ENCODE peak calls at places on chromosomes 11 and 22, in ten cellular contexts. Z is neuronal stem cell; I is midbrain; G is activated CD8-positive, alpha-beta memory T cell treated with anti-CD3 and anti-CD28 coated beads for 48 hours; P is GDM1; N is effector CD4-positive, alpha-beta T cell; K is esophagus squamous epithelium; T is HT1080; E is T-helper 2 cell; X is 8988T. H is an unnamed sample.

GRCh38 chr11:59706518-59707285 is 6.9 kb downstream of the OR10V1 start:
- DNase-seq in Z (no peak), I (no peak), G (no peak), P (peak; percentile 80), N (no peak), K (no peak), T (peak; percentile 96), E (peak; percentile 10), X (peak; percentile 26), H (peak; percentile 44)

GRCh38 chr11:88552377-88553029 is 215.0 kb upstream of the CTSC start:
- DNase-seq in Z (peak; percentile 12), I (peak; percentile 3), G (peak; percentile 20), P (peak; percentile 33), N (peak; percentile 29), K (no peak), T (peak; percentile 51), E (peak; percentile 71), X (no peak), H (peak; percentile 74)

GRCh38 chr22:50303515-50303847 is 4.0 kb downstream of the PLXNB2 start:
- DNase-seq in Z (no peak), I (no peak), G (no peak), P (no peak), N (no peak), K (no peak), T (no peak), E (no peak), X (no peak), H (no peak)

GRCh38 chr11:59283825-59284772 is 71.4 kb upstream of the MPEG1 start:
- DNase-seq in Z (peak; percentile 30), I (peak; percentile 59), G (no peak), P (peak; percentile 52), N (peak; percentile 27), K (no peak), T (peak; percentile 34), E (peak; percentile 61), X (no peak), H (peak; percentile 67)

GRCh38 chr22:43740587-43741270 is 71.4 kb downstream of the EFCAB6 start:
- DNase-seq in Z (no peak), I (no peak), G (no peak), P (no peak), N (no peak), K (no peak), T (no peak), E (no peak), X (no peak), H (no peak)

GRCh38 chr11:110337570-110338193 is 41.3 kb upstream of the RDX start:
- DNase-seq in Z (no peak), I (no peak), G (no peak), P (no peak), N (no peak), K (no peak), T (peak; percentile 81), E (peak; percentile 51), X (no peak), H (peak; percentile 11)

GRCh38 chr22:49156662-49157285 is 670.9 kb downstream of the BRD1 start:
- DNase-seq in Z (no peak), I (no peak), G (no peak), P (no peak), N (no peak), K (no peak), T (no peak), E (no peak), X (no peak), H (no peak)

GRCh38 chr11:7548659-7549283 is 35.0 kb downstream of the PPFIBP2 start:
- DNase-seq in Z (no peak), I (no peak), G (no peak), P (no peak), N (no peak), K (no peak), T (no peak), E (peak; percentile 34), X (peak; percentile 40), H (peak; percentile 43)

GRCh38 chr11:94544832-94545640 is 1.3 kb downstream of the FUT4 start:
- DNase-seq in Z (peak; percentile 11), I (no peak), G (no peak), P (no peak), N (no peak), K (no peak), T (no peak), E (no peak), X (peak; percentile 50), H (no peak)

GRCh38 chr22:20998411-20999336 is 3.2 kb downstream of the THAP7 start:
- DNase-seq in Z (no peak), I (no peak), G (no peak), P (no peak), N (no peak), K (no peak), T (no peak), E (no peak), X (no peak), H (no peak)

GRCh38 chr11:32809313-32809712 is 14.9 kb upstream of the CCDC73 start:
- DNase-seq in Z (peak; percentile 59), I (peak; percentile 74), G (peak; percentile 8), P (peak; percentile 62), N (no peak), K (no peak), T (peak; percentile 79), E (peak; percentile 72), X (peak; percentile 45), H (peak; percentile 82)

GRCh38 chr11:17076517-17077239 is 789 bp downstream of the RPS13 start:
- DNase-seq in Z (no peak), I (no peak), G (no peak), P (no peak), N (no peak), K (no peak), T (no peak), E (peak; percentile 33), X (no peak), H (no peak)

GRCh38 chr11:129911298-129911697 is 15.9 kb upstream of the NFRKB start:
- DNase-seq in Z (no peak), I (no peak), G (no peak), P (peak; percentile 9), N (no peak), K (no peak), T (peak; percentile 65), E (no peak), X (no peak), H (no peak)

GRCh38 chr11:44866301-44866700 is 84.4 kb downstream of the TP53I11 start:
- DNase-seq in Z (no peak), I (no peak), G (no peak), P (no peak), N (no peak), K (no peak), T (no peak), E (no peak), X (no peak), H (no peak)

GRCh38 chr11:62504158-62504973 is 42.2 kb downstream of the AHNAK start:
- DNase-seq in Z (peak; percentile 27), I (no peak), G (no peak), P (no peak), N (no peak), K (no peak), T (no peak), E (no peak), X (no peak), H (no peak)

GRCh38 chr11:103798456-103798855 is 238.0 kb upstream of the DDI1 start:
- DNase-seq in Z (no peak), I (no peak), G (no peak), P (no peak), N (no peak), K (no peak), T (no peak), E (no peak), X (no peak), H (no peak)

GRCh38 chr11:76238551-76238950 is 32.2 kb upstream of the WNT11 start:
- DNase-seq in Z (no peak), I (no peak), G (no peak), P (no peak), N (no peak), K (no peak), T (no peak), E (no peak), X (no peak), H (no peak)

GRCh38 chr11:2825886-2826678 is 59.5 kb downstream of the CDKN1C start:
- DNase-seq in Z (peak; percentile 32), I (peak; percentile 29), G (no peak), P (no peak), N (no peak), K (no peak), T (peak; percentile 88), E (no peak), X (peak; percentile 90), H (peak; percentile 94)

GRCh38 chr11:133823211-133823610 is 22.1 kb downstream of the SPATA19 start:
- DNase-seq in Z (no peak), I (no peak), G (no peak), P (no peak), N (no peak), K (no peak), T (no peak), E (no peak), X (no peak), H (no peak)

GRCh38 chr22:36977947-36978660 is 41.1 kb downstream of the TST start:
- DNase-seq in Z (peak; percentile 80), I (peak; percentile 90), G (peak; percentile 73), P (peak; percentile 65), N (peak; percentile 89), K (peak; percentile 42), T (peak; percentile 69), E (peak; percentile 90), X (peak; percentile 73), H (peak; percentile 87)

GRCh38 chr11:129828301-129828836 is 12.7 kb downstream of the TMEM45B start:
- DNase-seq in Z (no peak), I (no peak), G (no peak), P (no peak), N (no peak), K (no peak), T (no peak), E (no peak), X (no peak), H (peak; percentile 81)

GRCh38 chr22:19661156-19661555 is 53.1 kb upstream of the SEPTIN5 start:
- DNase-seq in Z (no peak), I (no peak), G (no peak), P (no peak), N (no peak), K (no peak), T (no peak), E (no peak), X (no peak), H (no peak)

GRCh38 chr22:46934746-46935491 is 172.5 kb downstream of the TBC1D22A start:
- DNase-seq in Z (no peak), I (no peak), G (peak; percentile 11), P (no peak), N (no peak), K (no peak), T (peak; percentile 99), E (peak; percentile 55), X (no peak), H (peak; percentile 87)

GRCh38 chr11:97772696-97773095 is 1248.1 kb upstream of the CNTN5 start:
- DNase-seq in Z (no peak), I (no peak), G (no peak), P (no peak), N (no peak), K (no peak), T (no peak), E (no peak), X (no peak), H (no peak)

GRCh38 chr11:66315921-66316811 is 678 bp downstream of the CD248 start:
- DNase-seq in Z (no peak), I (no peak), G (no peak), P (no peak), N (no peak), K (no peak), T (no peak), E (no peak), X (no peak), H (no peak)

GRCh38 chr11:118907749-118908106 is 18.0 kb downstream of the BCL9L start:
- DNase-seq in Z (no peak), I (no peak), G (no peak), P (no peak), N (no peak), K (no peak), T (no peak), E (no peak), X (no peak), H (no peak)

GRCh38 chr22:32407936-32408335 is 4.1 kb downstream of the RTCB start:
- DNase-seq in Z (no peak), I (no peak), G (no peak), P (no peak), N (no peak), K (no peak), T (no peak), E (no peak), X (no peak), H (no peak)

GRCh38 chr11:111460752-111461305 is 51.4 kb downstream of the BTG4 start:
- DNase-seq in Z (no peak), I (no peak), G (no peak), P (no peak), N (no peak), K (no peak), T (no peak), E (no peak), X (no peak), H (no peak)

H was measured in MCF 10A.